ENCODE peak calls at places on chromosomes 4 and X, in nine cellular contexts. S is A172; D is T-helper 1 cell; H is foreskin keratinocyte; B is IMR-90; P is NCI-H345; L is ascending aorta; I is activated effector memory CD4-positive, alpha-beta T cell treated with anti-CD3 and anti-CD28 coated beads, Interleukin-2, amount 50 U/mL, for 16 hours; F is NCI-H1417. X is an unnamed sample.

GRCh38 chrX:14010566-14010965 is 19.1 kb downstream of the GEMIN8 start:
- DNase-seq in S (no peak), D (no peak), H (peak; percentile 61), B (no peak), P (no peak), L (no peak), I (no peak), F (no peak), X (no peak)

GRCh38 chrX:56813318-56813837 is 84.3 kb downstream of the NBDY start:
- DNase-seq in S (peak; percentile 81), D (peak; percentile 75), H (peak; percentile 91), B (peak; percentile 31), P (no peak), L (peak; percentile 74), I (peak; percentile 76), F (no peak), X (no peak)

GRCh38 chr4:90318208-90318607 is 191.0 kb downstream of the CCSER1 start:
- DNase-seq in S (peak; percentile 85), D (no peak), H (peak; percentile 65), B (peak; percentile 90), P (no peak), L (no peak), I (no peak), F (no peak), X (no peak)

GRCh38 chr4:179097741-179098140 is 1655.5 kb upstream of the AGA start:
- DNase-seq in S (peak; percentile 49), D (no peak), H (peak; percentile 10), B (peak; percentile 37), P (no peak), L (no peak), I (no peak), F (no peak), X (no peak)

GRCh38 chr4:148574502-148574901 is 132.3 kb upstream of the NR3C2 start:
- DNase-seq in S (no peak), D (no peak), H (peak; percentile 64), B (peak; percentile 72), P (no peak), L (no peak), I (no peak), F (no peak), X (no peak)

GRCh38 chr4:186169942-186170802 is 21.2 kb upstream of the CYP4V2 start:
- DNase-seq in S (no peak), D (no peak), H (no peak), B (no peak), P (no peak), L (no peak), I (no peak), F (no peak), X (no peak)

GRCh38 chrX:141468940-141469339 is 115.6 kb downstream of the SPANXA1 start:
- DNase-seq in S (peak; percentile 58), D (no peak), H (peak; percentile 74), B (peak; percentile 57), P (no peak), L (no peak), I (no peak), F (no peak), X (no peak)

GRCh38 chrX:115559672-115560071 is 1.3 kb upstream of the PLS3 start:
- DNase-seq in S (no peak), D (no peak), H (no peak), B (no peak), P (no peak), L (no peak), I (no peak), F (no peak), X (no peak)

GRCh38 chrX:107738272-107738671 is 37.3 kb downstream of the TSC22D3 start:
- DNase-seq in S (no peak), D (no peak), H (no peak), B (no peak), P (no peak), L (no peak), I (no peak), F (no peak), X (no peak)

GRCh38 chr4:186840222-186840701 is 116.6 kb upstream of the FAT1 start:
- DNase-seq in S (peak; percentile 40), D (no peak), H (no peak), B (peak; percentile 62), P (no peak), L (no peak), I (no peak), F (no peak), X (no peak)

GRCh38 chrX:9928083-9928482 is 39.1 kb upstream of the CLDN34 start:
- DNase-seq in S (no peak), D (no peak), H (no peak), B (peak; percentile 13), P (peak; percentile 82), L (no peak), I (no peak), F (peak; percentile 12), X (peak; percentile 97)

GRCh38 chrX:129779747-129780146 is at the start of gene SASH3:
- DNase-seq in S (no peak), D (peak; percentile 89), H (no peak), B (no peak), P (no peak), L (no peak), I (peak; percentile 85), F (no peak), X (no peak)

GRCh38 chr4:83830138-83830537 is 294.2 kb downstream of the GPAT3 start:
- DNase-seq in S (no peak), D (no peak), H (no peak), B (no peak), P (peak; percentile 2), L (no peak), I (no peak), F (no peak), X (no peak)

GRCh38 chr4:156138781-156139280 is 185.2 kb upstream of the CTSO start:
- DNase-seq in S (no peak), D (no peak), H (peak; percentile 26), B (no peak), P (no peak), L (no peak), I (no peak), F (no peak), X (no peak)

GRCh38 chr4:186946682-186947294 is 223.1 kb upstream of the FAT1 start:
- DNase-seq in S (peak; percentile 62), D (no peak), H (peak; percentile 45), B (peak; percentile 34), P (peak; percentile 73), L (no peak), I (no peak), F (no peak), X (peak; percentile 88)

GRCh38 chrX:132954323-132954722 is 4.1 kb downstream of the HS6ST2 start:
- DNase-seq in S (no peak), D (no peak), H (peak; percentile 8), B (no peak), P (peak; percentile 54), L (no peak), I (no peak), F (no peak), X (peak; percentile 10)

GRCh38 chrX:35380808-35381700 is 417.1 kb upstream of the MAGEB16 start:
- DNase-seq in S (peak; percentile 24), D (no peak), H (peak; percentile 25), B (peak; percentile 20), P (no peak), L (no peak), I (no peak), F (no peak), X (no peak)

GRCh38 chrX:1763294-1763693 is 148.4 kb downstream of the ASMT start:
- DNase-seq in S (peak; percentile 32), D (no peak), H (no peak), B (no peak), P (no peak), L (no peak), I (no peak), F (no peak), X (no peak)

GRCh38 chrX:28552322-28552721 is 34.9 kb upstream of the IL1RAPL1 start:
- DNase-seq in S (peak; percentile 3), D (no peak), H (peak; percentile 36), B (peak; percentile 16), P (no peak), L (no peak), I (no peak), F (no peak), X (no peak)

GRCh38 chr4:108651068-108651794 is 832 bp downstream of the OSTC start:
- DNase-seq in S (peak; percentile 15), D (peak; percentile 2), H (peak; percentile 26), B (peak; percentile 72), P (no peak), L (no peak), I (no peak), F (no peak), X (no peak)

GRCh38 chr4:78616046-78616498 is 64.5 kb downstream of the ANXA3 start:
- DNase-seq in S (no peak), D (no peak), H (peak; percentile 44), B (peak; percentile 70), P (no peak), L (no peak), I (no peak), F (no peak), X (no peak)

GRCh38 chrX:9562851-9563250 is 98.0 kb downstream of the TBL1X start:
- DNase-seq in S (peak; percentile 94), D (no peak), H (peak; percentile 74), B (peak; percentile 89), P (no peak), L (peak; percentile 74), I (no peak), F (no peak), X (no peak)

GRCh38 chrX:131747173-131747572 is 203.3 kb downstream of the OR13H1 start:
- DNase-seq in S (peak; percentile 75), D (peak; percentile 89), H (no peak), B (peak; percentile 90), P (peak; percentile 89), L (peak; percentile 84), I (no peak), F (peak; percentile 82), X (no peak)

GRCh38 chr4:40197879-40198689 is 1.3 kb downstream of the RHOH start:
- DNase-seq in S (no peak), D (peak; percentile 78), H (no peak), B (no peak), P (no peak), L (no peak), I (peak; percentile 72), F (no peak), X (no peak)

GRCh38 chr4:147958459-147959065 is 226.7 kb downstream of the ARHGAP10 start:
- DNase-seq in S (no peak), D (no peak), H (no peak), B (no peak), P (no peak), L (no peak), I (no peak), F (no peak), X (no peak)

GRCh38 chr4:139658185-139658584 is 7.4 kb upstream of the MGST2 start:
- DNase-seq in S (no peak), D (peak; percentile 49), H (no peak), B (no peak), P (no peak), L (no peak), I (peak; percentile 63), F (no peak), X (no peak)

GRCh38 chr4:137514401-137515116 is 17.7 kb downstream of the PCDH18 start:
- DNase-seq in S (no peak), D (no peak), H (no peak), B (no peak), P (no peak), L (no peak), I (no peak), F (no peak), X (no peak)

GRCh38 chr4:17124767-17125166 is 226.3 kb upstream of the LDB2 start:
- DNase-seq in S (no peak), D (no peak), H (no peak), B (no peak), P (no peak), L (no peak), I (no peak), F (no peak), X (no peak)

GRCh38 chrX:114344756-114345155 is 239.1 kb upstream of the HTR2C start:
- DNase-seq in S (peak; percentile 1), D (peak; percentile 2), H (peak; percentile 7), B (peak; percentile 22), P (peak; percentile 7), L (no peak), I (no peak), F (peak; percentile 27), X (peak; percentile 63)

GRCh38 chrX:139776614-139777013 is 68.6 kb upstream of the MCF2 start:
- DNase-seq in S (no peak), D (no peak), H (no peak), B (no peak), P (no peak), L (no peak), I (no peak), F (no peak), X (no peak)

GRCh38 chr4:133059117-133059516 is 90.0 kb upstream of the PCDH10 start:
- DNase-seq in S (no peak), D (no peak), H (no peak), B (no peak), P (no peak), L (no peak), I (no peak), F (no peak), X (no peak)

X was measured in NCI-H526.